ENCODE peak calls at places on chromosomes 13 and 19, in four cellular contexts. E, T, R and H are unnamed samples.
A peak's percentile ranks its signal among the peaks of the same experiment; 100 is the strongest.

GRCh38 chr13:111325941-111326620 is 5.6 kb downstream of the TEX29 start:
- DNase-seq in E (no peak), T (no peak), R (no peak), H (no peak)

GRCh38 chr13:80430561-80430960 is 89.6 kb upstream of the SPRY2 start:
- DNase-seq in E (no peak), T (no peak), R (no peak), H (no peak)

GRCh38 chr13:46728777-46729176 is 68.2 kb downstream of the ESD start:
- DNase-seq in E (peak; percentile 16), T (no peak), R (peak; percentile 13), H (no peak)

GRCh38 chr13:25920931-25921330 is 130.9 kb downstream of the SHISA2 start:
- DNase-seq in E (no peak), T (no peak), R (no peak), H (no peak)

GRCh38 chr13:66414196-66414800 is 815.8 kb downstream of the PCDH9 start:
- DNase-seq in E (no peak), T (no peak), R (no peak), H (no peak)

GRCh38 chr19:6970478-6970877 is 50.8 kb downstream of the MBD3L2B start:
- DNase-seq in E (no peak), T (no peak), R (no peak), H (no peak)

GRCh38 chr13:33205804-33206221 is 79.7 kb downstream of the STARD13 start:
- DNase-seq in E (no peak), T (no peak), R (no peak), H (no peak)

GRCh38 chr13:28684257-28684656 is 25.3 kb downstream of the POMP start:
- DNase-seq in E (no peak), T (no peak), R (no peak), H (no peak)

GRCh38 chr13:74770361-74770760 is 636.2 kb upstream of the KLF12 start:
- DNase-seq in E (no peak), T (no peak), R (peak; percentile 86), H (peak; percentile 93)

GRCh38 chr13:59247166-59247565 is 916.6 kb downstream of the DIAPH3 start:
- DNase-seq in E (no peak), T (no peak), R (no peak), H (no peak)

GRCh38 chr13:92143766-92144165 is 745.3 kb downstream of the GPC5 start:
- DNase-seq in E (no peak), T (no peak), R (no peak), H (no peak)

GRCh38 chr19:19111967-19112580 is 26.2 kb downstream of the TMEM161A start:
- DNase-seq in E (no peak), T (no peak), R (no peak), H (no peak)

GRCh38 chr13:86585826-86586225 is 786.6 kb upstream of the SLITRK6 start:
- DNase-seq in E (no peak), T (no peak), R (no peak), H (no peak)

GRCh38 chr19:40245506-40246128 is 19.1 kb upstream of the CCNP start:
- DNase-seq in E (no peak), T (no peak), R (no peak), H (no peak)

GRCh38 chr19:30666301-30666803 is 294.2 kb downstream of the ZNF536 start:
- DNase-seq in E (peak; percentile 46), T (peak; percentile 19), R (peak; percentile 22), H (peak; percentile 10)

GRCh38 chr13:98575009-98575866 is 1.7 kb downstream of the STK24 start:
- DNase-seq in E (no peak), T (no peak), R (peak; percentile 17), H (no peak)

GRCh38 chr13:24982333-24982999 is 113.5 kb upstream of the PABPC3 start:
- DNase-seq in E (no peak), T (no peak), R (no peak), H (no peak)

GRCh38 chr19:44904426-44904994 is 1.1 kb upstream of the APOE start:
- DNase-seq in E (no peak), T (no peak), R (no peak), H (no peak)

GRCh38 chr13:96248103-96248502 is 158.2 kb downstream of the HS6ST3 start:
- DNase-seq in E (no peak), T (no peak), R (no peak), H (no peak)

GRCh38 chr13:38970380-38971051 is 20.1 kb downstream of the STOML3 start:
- DNase-seq in E (no peak), T (no peak), R (no peak), H (no peak)

GRCh38 chr13:98345103-98345899 is 168.2 kb upstream of the RNF113B start:
- DNase-seq in E (no peak), T (no peak), R (no peak), H (no peak)

GRCh38 chr13:24502567-24503375 is 9.8 kb downstream of the PARP4 start:
- DNase-seq in E (no peak), T (no peak), R (peak; percentile 75), H (peak; percentile 53)

GRCh38 chr19:57227461-57227860 is 3.4 kb upstream of the AURKC start:
- DNase-seq in E (no peak), T (no peak), R (no peak), H (no peak)

GRCh38 chr19:34172661-34173144 is 399 bp downstream of the LSM14A start:
- DNase-seq in E (peak; percentile 40), T (peak; percentile 8), R (no peak), H (no peak)